ENCODE peak calls at places on chromosomes 6 and 20, in ten cellular contexts. D is fibroblast of lung; O is lower lobe of right lung; Q is GM23248; Z is PC-3; B is CD4-positive, alpha-beta T cell; W is neural progenitor cell; G is Panc1; F is stomach; I is ovary. C is an unnamed sample. For H3K27me3, the result is how much of the 10 kb centered on the place peaks cover.

GRCh38 chr6:119124079-119124824 is 45.8 kb upstream of the FAM184A start:
- DNase-seq in D (no peak), O (no peak), Q (no peak), Z (peak), B (no peak), W (no peak), G (no peak), F (no peak), I (no peak), C (no peak)

GRCh38 chr20:50366270-50367103 is 143.7 kb upstream of the PTPN1 start:
- DNase-seq in D (peak), O (peak), Q (no peak), Z (peak), B (peak), W (no peak), G (no peak), F (peak), I (peak), C (peak)

GRCh38 chr20:51525241-51526104 is 17.0 kb downstream of the NFATC2 start:
- DNase-seq in D (peak), O (no peak), Q (no peak), Z (no peak), B (no peak), W (no peak), G (no peak), F (no peak), I (no peak), C (peak)

GRCh38 chr6:133047065-133047665 is 194.0 kb upstream of the EYA4 start:
- DNase-seq in D (no peak), O (no peak), Q (no peak), Z (no peak), B (no peak), W (no peak), G (no peak), F (no peak), I (no peak), C (no peak)

GRCh38 chr6:31094389-31094881 is 17.9 kb downstream of the C6orf15 start:
- DNase-seq in D (no peak), O (no peak), Q (peak), Z (peak), B (peak), W (no peak), G (no peak), F (no peak), I (no peak), C (no peak)

GRCh38 chr6:98416027-98416426 is 418.3 kb upstream of the POU3F2 start:
- DNase-seq in D (no peak), O (no peak), Q (no peak), Z (no peak), B (no peak), W (no peak), G (no peak), F (no peak), I (no peak), C (no peak)

GRCh38 chr6:8177721-8178120 is 75.4 kb upstream of the EEF1E1 start:
- DNase-seq in D (peak), O (no peak), Q (peak), Z (no peak), B (no peak), W (no peak), G (no peak), F (no peak), I (no peak), C (no peak)

GRCh38 chr6:98871057-98871456 is 36.7 kb downstream of the POU3F2 start:
- DNase-seq in D (peak), O (no peak), Q (peak), Z (peak), B (no peak), W (no peak), G (no peak), F (no peak), I (no peak), C (no peak)

GRCh38 chr20:31710423-31711250 is 12.0 kb downstream of the BCL2L1 start:
- DNase-seq in D (peak), O (peak), Q (no peak), Z (peak), B (no peak), W (no peak), G (no peak), F (peak), I (no peak), C (peak)

GRCh38 chr20:12294684-12295083 is 377.0 kb downstream of the BTBD3 start:
- DNase-seq in D (no peak), O (no peak), Q (no peak), Z (no peak), B (no peak), W (no peak), G (no peak), F (no peak), I (no peak), C (no peak)

GRCh38 chr6:73131706-73132105 is 93.6 kb downstream of the KHDC1L start:
- DNase-seq in D (peak), O (no peak), Q (peak), Z (peak), B (no peak), W (no peak), G (no peak), F (no peak), I (no peak), C (no peak)

GRCh38 chr20:17835941-17836861 is 132.4 kb downstream of the SNX5 start:
- DNase-seq in D (peak), O (no peak), Q (peak), Z (no peak), B (no peak), W (peak), G (no peak), F (no peak), I (peak), C (peak)

GRCh38 chr6:125314019-125314581 is 12.3 kb upstream of the HDDC2 start:
- DNase-seq in D (peak), O (no peak), Q (peak), Z (peak), B (peak), W (peak), G (peak), F (peak), I (peak), C (peak)

GRCh38 chr6:34484899-34485298 is 19.0 kb downstream of the PACSIN1 start:
- DNase-seq in D (no peak), O (no peak), Q (no peak), Z (peak), B (peak), W (no peak), G (no peak), F (no peak), I (no peak), C (no peak)

GRCh38 chr20:7031222-7031621 is 263.7 kb downstream of the BMP2 start:
- DNase-seq in D (no peak), O (no peak), Q (peak), Z (peak), B (no peak), W (peak), G (no peak), F (no peak), I (no peak), C (no peak)

GRCh38 chr6:45692021-45692420 is 314.3 kb upstream of the SUPT3H start:
- DNase-seq in D (no peak), O (no peak), Q (no peak), Z (no peak), B (no peak), W (no peak), G (no peak), F (no peak), I (no peak), C (no peak)

GRCh38 chr6:168149015-168149414 is 70.0 kb upstream of the FRMD1 start:
- DNase-seq in D (no peak), O (no peak), Q (no peak), Z (no peak), B (no peak), W (no peak), G (no peak), F (no peak), I (no peak), C (peak)

GRCh38 chr6:90446164-90446563 is 140.7 kb downstream of the MAP3K7 start:
- DNase-seq in D (peak), O (no peak), Q (no peak), Z (no peak), B (no peak), W (no peak), G (no peak), F (no peak), I (no peak), C (no peak)

GRCh38 chr20:59777321-59777705 is 156.1 kb downstream of the SYCP2 start:
- DNase-seq in D (no peak), O (no peak), Q (no peak), Z (no peak), B (no peak), W (no peak), G (no peak), F (no peak), I (no peak), C (peak)

GRCh38 chr6:5085638-5086293 is 625 bp downstream of the PPP1R3G start:
- DNase-seq in D (peak), O (no peak), Q (peak), Z (peak), B (no peak), W (peak), G (no peak), F (no peak), I (no peak), C (no peak)

GRCh38 chr6:142013286-142013685 is 119.4 kb upstream of the GJE1 start:
- DNase-seq in D (peak), O (no peak), Q (peak), Z (peak), B (no peak), W (no peak), G (no peak), F (no peak), I (no peak), C (no peak)

GRCh38 chr6:37583261-37583660 is 83.6 kb upstream of the CCDC167 start:
- DNase-seq in D (no peak), O (no peak), Q (no peak), Z (no peak), B (no peak), W (no peak), G (no peak), F (no peak), I (no peak), C (no peak)
- H3K27ac ChIP-seq in D (no peak), O (no peak), Q (no peak), Z (no peak), B (no peak), W (no peak), G (peak), F (no peak), I (no peak), C (no peak)

GRCh38 chr20:21390768-21391167 is 6.6 kb downstream of the NKX2-4 start:
- DNase-seq in D (peak), O (no peak), Q (no peak), Z (no peak), B (no peak), W (no peak), G (no peak), F (no peak), I (no peak), C (no peak)
- H3K27me3 ChIP-seq in D (under half), O (half or more), Q (under half), Z (under half), B (under half), W (half or more), G (under half), F (half or more), I (under half), C (half or more)

GRCh38 chr6:29942275-29943052 is at the start of gene HLA-A:
- DNase-seq in D (peak), O (peak), Q (peak), Z (peak), B (peak), W (peak), G (no peak), F (peak), I (peak), C (peak)
- H3K27ac ChIP-seq in D (peak), O (peak), Q (peak), Z (peak), B (peak), W (no peak), G (peak), F (peak), I (peak), C (peak)

DNA sequence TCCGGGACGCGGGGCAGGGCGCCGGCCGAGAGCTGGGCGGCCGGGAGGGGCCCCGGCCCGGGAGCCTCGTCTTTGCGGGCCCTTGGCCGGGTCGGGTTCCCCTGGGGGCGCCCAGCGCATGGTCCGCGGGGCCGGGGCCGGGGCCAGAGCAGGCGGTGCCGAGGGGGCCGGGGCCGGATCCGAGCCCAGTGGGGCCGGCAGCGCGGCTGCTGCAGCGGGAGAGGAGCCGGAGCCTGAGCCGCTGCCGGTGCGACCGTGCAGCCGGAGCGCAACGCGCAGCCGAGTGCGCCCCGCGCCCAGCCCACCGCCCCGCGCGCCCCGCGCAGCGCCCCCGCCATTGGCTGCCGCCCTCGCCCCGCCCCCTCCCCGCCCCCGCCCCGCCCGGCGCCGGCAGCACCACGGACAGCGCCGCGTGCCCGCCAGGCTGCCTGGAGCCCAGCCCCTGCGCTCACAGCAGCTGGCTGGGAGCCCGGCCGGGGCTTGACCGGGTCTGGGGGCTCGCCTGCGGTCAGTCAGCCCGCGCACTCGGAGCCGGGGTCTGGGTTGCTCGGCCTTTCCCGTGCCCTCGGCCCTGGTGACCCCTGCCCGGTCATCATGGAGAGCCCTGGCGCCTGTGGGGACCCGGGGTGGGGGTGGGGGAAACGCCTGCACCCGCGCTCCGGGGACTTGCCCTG is at the start of gene HRH3:
- DNase-seq in D (peak), O (no peak), Q (peak), Z (no peak), B (peak), W (peak), G (no peak), F (peak), I (peak), C (no peak)
- H3K27me3 ChIP-seq in D (under half), O (half or more), Q (under half), Z (under half), B (half or more), W (half or more), G (under half), F (half or more), I (under half), C (half or more)

GRCh38 chr6:151027936-151028838 is 162.7 kb downstream of the MTHFD1L start:
- DNase-seq in D (no peak), O (no peak), Q (no peak), Z (peak), B (no peak), W (no peak), G (no peak), F (no peak), I (no peak), C (no peak)
- H3K27ac ChIP-seq in D (no peak), O (no peak), Q (no peak), Z (peak), B (no peak), W (no peak), G (no peak), F (no peak), I (no peak), C (no peak)

C was measured in sigmoid colon.